ENCODE peak calls at places on chromosomes 6 and 20, in nine cellular contexts. A is thoracic aorta, H is neural progenitor cell, O is uterus, F is heart right ventricle, Y is WERI-Rb-1, M is fibroblast of pulmonary artery, B is cardiac muscle cell, Z is PC-3. N is an unnamed sample.

GRCh38 chr6:155216312-155217028 is 47.3 kb upstream of the CLDN20 start:
- DNase-seq in Y (no peak), A (no peak), H (peak; percentile 59), O (no peak), F (no peak), M (no peak), B (no peak), Z (no peak), N (no peak)

GRCh38 chr6:47174502-47175023 is 132.4 kb upstream of the ADGRF1 start:
- DNase-seq in Z (peak; percentile 91), M (no peak), Y (no peak), B (no peak), F (no peak), O (no peak), H (no peak), A (no peak), N (no peak)

GRCh38 chr6:157198425-157199279 is 124.7 kb downstream of the TMEM242 start:
- DNase-seq in Z (peak; percentile 29), B (no peak), O (no peak), Y (no peak), A (peak; percentile 59), F (peak; percentile 77), M (peak; percentile 13), H (no peak), N (no peak)

GRCh38 chr20:37913563-37914366 is 10.8 kb downstream of the VSTM2L start:
- DNase-seq in F (no peak), A (no peak), M (no peak), Y (no peak), B (no peak), H (no peak), Z (no peak), O (peak; percentile 22), N (no peak)

GRCh38 chr6:113873043-113873667 is 16.0 kb downstream of the MARCKS start:
- DNase-seq in M (no peak), Z (no peak), H (no peak), O (no peak), F (peak; percentile 15), B (no peak), Y (no peak), A (no peak), N (no peak)

GRCh38 chr20:56626367-56627121 is 2.6 kb upstream of the TFAP2C start:
- DNase-seq in Y (no peak), H (peak; percentile 89), O (no peak), Z (no peak), F (no peak), B (peak; percentile 54), M (no peak), A (no peak), N (no peak)

GRCh38 chr6:72975346-72975745 is 249.9 kb downstream of the KHDC1L start:
- DNase-seq in O (no peak), F (no peak), H (no peak), A (no peak), Y (no peak), Z (peak; percentile 25), B (no peak), M (no peak), N (no peak)

GRCh38 chr6:35317483-35318199 is 20.0 kb downstream of the DEF6 start:
- DNase-seq in F (no peak), M (no peak), A (no peak), Y (peak; percentile 81), H (no peak), Z (peak; percentile 38), O (no peak), B (no peak), N (no peak)

GRCh38 chr6:118202517-118202916 is 295.5 kb downstream of the SLC35F1 start:
- DNase-seq in Y (no peak), O (no peak), F (no peak), B (no peak), Z (no peak), M (no peak), A (no peak), H (no peak), N (no peak)

GRCh38 chr6:126919947-126920346 is 198.5 kb upstream of the RSPO3 start:
- DNase-seq in A (no peak), H (no peak), B (no peak), M (peak; percentile 95), F (no peak), Z (peak; percentile 47), Y (no peak), O (no peak), N (peak; percentile 80)

GRCh38 chr20:50731930-50732690 is 730 bp downstream of the PARD6B start:
- DNase-seq in A (no peak), Y (peak; percentile 27), O (no peak), F (no peak), B (peak; percentile 44), M (no peak), Z (peak; percentile 44), H (peak; percentile 85), N (no peak)

GRCh38 chr6:111706841-111707391 is 101.2 kb upstream of the TRAF3IP2 start:
- DNase-seq in Y (peak; percentile 33), Z (no peak), M (peak; percentile 36), O (no peak), A (no peak), F (no peak), B (no peak), H (peak; percentile 71), N (no peak)

GRCh38 chr20:577167-577791 is 32.8 kb downstream of the TCF15 start:
- DNase-seq in H (peak; percentile 58), O (no peak), Y (peak; percentile 86), F (no peak), B (no peak), A (no peak), M (peak; percentile 18), Z (peak; percentile 22), N (no peak)

GRCh38 chr20:50625986-50626677 is 65.2 kb downstream of the RIPOR3 start:
- DNase-seq in B (peak; percentile 71), O (peak; percentile 76), M (peak; percentile 58), H (peak; percentile 65), Y (peak; percentile 73), Z (peak; percentile 72), A (no peak), F (peak; percentile 58), N (no peak)

GRCh38 chr6:85364354-85364753 is 85.5 kb upstream of the NT5E start:
- DNase-seq in M (peak; percentile 37), Y (no peak), B (no peak), Z (peak; percentile 89), O (no peak), F (no peak), H (no peak), A (no peak), N (no peak)

GRCh38 chr6:139965393-139965792 is 590.9 kb upstream of the CITED2 start:
- DNase-seq in B (no peak), M (peak; percentile 49), Y (no peak), H (no peak), Z (no peak), F (no peak), A (no peak), O (no peak), N (no peak)

GRCh38 chr6:135568366-135568765 is 70.8 kb upstream of the AHI1 start:
- DNase-seq in Y (no peak), H (no peak), F (peak; percentile 44), O (no peak), M (peak; percentile 90), Z (no peak), B (no peak), A (no peak), N (no peak)

GRCh38 chr6:128657181-128657580 is 136.8 kb upstream of the PTPRK start:
- DNase-seq in B (no peak), Y (no peak), Z (no peak), M (no peak), O (no peak), H (no peak), A (no peak), F (no peak), N (no peak)

GRCh38 chr6:157104803-157105202 is 218.5 kb downstream of the TMEM242 start:
- DNase-seq in B (no peak), A (no peak), O (no peak), F (no peak), Z (no peak), H (no peak), Y (no peak), M (no peak), N (no peak)

GRCh38 chr6:24755284-24755683 is 19.5 kb upstream of the GMNN start:
- DNase-seq in O (no peak), A (no peak), B (no peak), Z (no peak), H (no peak), Y (no peak), M (no peak), F (no peak), N (no peak)

GRCh38 chr20:9492067-9492466 is 22.3 kb upstream of the LAMP5 start:
- DNase-seq in B (no peak), M (no peak), H (no peak), O (no peak), A (no peak), Y (no peak), Z (peak; percentile 76), F (no peak), N (no peak)

GRCh38 chr20:7667194-7667593 is 273.1 kb downstream of the HAO1 start:
- DNase-seq in O (no peak), Z (peak; percentile 91), M (peak; percentile 43), B (no peak), H (no peak), Y (no peak), F (no peak), A (no peak), N (no peak)

GRCh38 chr6:109455502-109456282 is at the start of gene MICAL1:
- DNase-seq in F (peak; percentile 59), Z (peak; percentile 47), B (peak; percentile 65), O (peak; percentile 72), H (peak; percentile 88), M (peak; percentile 57), Y (peak; percentile 81), A (no peak), N (no peak)
- TF ChIP-seq CTCF in F (peak; percentile 58), Z (no peak), B (peak; percentile 29), O (peak; percentile 23), H (peak; percentile 41), M (peak; percentile 29), Y (peak; percentile 36), A (peak; percentile 44), N (peak; percentile 31)

GRCh38 chr6:26332843-26333242 is 32.2 kb upstream of the BTN3A2 start:
- DNase-seq in Y (no peak), A (no peak), H (no peak), M (no peak), B (no peak), F (no peak), Z (no peak), O (no peak), N (no peak)
- H3K4me3 ChIP-seq in Y (peak overlapping the region; percentile 83), A (no peak overlapping the region), H (peak overlapping the region; percentile 82), M (no peak overlapping the region), B (no peak overlapping the region), F (no peak overlapping the region), Z (peak overlapping the region; percentile 86), O (no peak overlapping the region), N (no peak overlapping the region)

DNA sequence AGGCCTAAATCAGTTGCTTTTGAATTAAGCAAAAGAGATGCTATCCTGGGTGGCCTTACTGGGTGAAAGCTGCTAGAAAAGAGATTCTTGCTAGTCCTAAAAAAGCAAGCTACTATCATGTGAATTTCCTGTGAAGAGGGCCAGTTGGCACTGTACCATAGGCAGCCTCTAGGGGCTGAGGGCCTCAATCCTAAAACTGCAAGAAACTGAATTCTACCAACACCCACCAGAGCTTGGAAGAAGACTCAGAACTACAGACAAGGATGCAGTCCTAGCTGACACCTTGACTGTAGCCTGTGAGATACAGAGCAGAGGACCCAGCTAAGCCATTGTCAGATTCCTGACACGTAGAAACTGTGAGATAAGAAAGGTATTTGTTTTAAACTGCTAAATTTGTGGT is 24.5 kb downstream of the CLIC5 start:
- DNase-seq in Z (no peak), A (no peak), H (peak; percentile 9), F (no peak), Y (peak; percentile 56), B (no peak), O (no peak), M (no peak), N (no peak)
- TF ChIP-seq CTCF in Z (peak; percentile 40), A (no peak), H (peak; percentile 45), F (peak; percentile 9), Y (peak; percentile 53), B (peak; percentile 8), O (no peak), M (no peak), N (peak; percentile 26)

GRCh38 chr6:163412345-163412744 is 2.2 kb upstream of the QKI start:
- DNase-seq in F (no peak), A (no peak), O (no peak), M (no peak), H (no peak), Y (no peak), Z (no peak), B (no peak), N (no peak)
- H3K4me3 ChIP-seq in F (peak overlapping the region; percentile 73), A (peak overlapping the region; percentile 78), O (peak overlapping the region; percentile 44), M (peak overlapping the region; percentile 67), H (peak overlapping the region; percentile 68), Y (peak overlapping the region; percentile 48), Z (peak overlapping the region; percentile 74), B (peak overlapping the region; percentile 75), N (peak overlapping the region; percentile 71)

N was measured in epithelial cell of proximal tubule.